ENCODE peak calls at places on chromosomes 7 and 10, in six cellular contexts. W is left colon; M is GM23338; Y is cardiac muscle cell; B is T-helper 17 cell; A is activated CD4-positive, alpha-beta T cell treated with anti-CD3 and anti-CD28 coated beads for 4 hours. L is an unnamed sample.
A peak's percentile ranks its signal among the peaks of the same experiment; 100 is the strongest.

GRCh38 chr10:35409808-35410207 is 73.5 kb downstream of the CCNY start:
- DNase-seq in B (no peak), A (no peak), Y (no peak), W (no peak), M (no peak), L (no peak)

GRCh38 chr10:43203491-43204393 is 63.1 kb downstream of the RASGEF1A start:
- DNase-seq in W (peak; percentile 41), A (no peak), B (no peak), M (peak; percentile 77), Y (peak; percentile 19), L (peak; percentile 30)

GRCh38 chr10:43294241-43294658 is 27.4 kb upstream of the RASGEF1A start:
- DNase-seq in W (no peak), A (peak; percentile 27), M (no peak), B (peak; percentile 26), Y (no peak), L (no peak)

GRCh38 chr10:128322106-128322505 is 195.9 kb upstream of the MKI67 start:
- DNase-seq in B (no peak), A (no peak), Y (no peak), M (no peak), W (no peak), L (no peak)

GRCh38 chr7:44259547-44260457 is 59.0 kb downstream of the YKT6 start:
- DNase-seq in A (no peak), Y (no peak), M (no peak), W (peak; percentile 31), B (no peak), L (peak; percentile 84)

GRCh38 chr7:84490661-84491060 is 296.1 kb upstream of the SEMA3A start:
- DNase-seq in A (no peak), B (no peak), M (peak; percentile 22), W (no peak), Y (no peak), L (no peak)

GRCh38 chr10:63497321-63497720 is 23.9 kb upstream of the REEP3 start:
- DNase-seq in B (no peak), W (no peak), Y (no peak), M (no peak), A (no peak), L (no peak)

GRCh38 chr10:76051007-76051936 is 619.8 kb downstream of the LRMDA start:
- DNase-seq in M (peak; percentile 6), B (no peak), A (no peak), Y (peak; percentile 89), W (peak; percentile 34), L (no peak)

GRCh38 chr10:88092975-88093374 is 229.6 kb downstream of the PTEN start:
- DNase-seq in A (peak; percentile 9), Y (peak; percentile 86), B (no peak), M (no peak), W (no peak), L (peak; percentile 56)

GRCh38 chr7:37284805-37285211 is 163.9 kb downstream of the ELMO1 start:
- DNase-seq in A (peak; percentile 44), B (no peak), Y (peak; percentile 69), W (no peak), M (peak; percentile 78), L (peak; percentile 17)

GRCh38 chr10:78543749-78544446 is 510.2 kb downstream of the RPS24 start:
- DNase-seq in A (no peak), B (no peak), M (no peak), W (peak; percentile 58), Y (peak; percentile 66), L (no peak)

GRCh38 chr10:34933676-34934075 is 118.6 kb upstream of the PARD3 start:
- DNase-seq in B (no peak), A (no peak), M (peak; percentile 68), W (peak; percentile 43), Y (peak; percentile 20), L (peak; percentile 16)

GRCh38 chr7:76261935-76262334 is 40.5 kb upstream of the HSPB1 start:
- DNase-seq in A (no peak), M (peak; percentile 46), W (no peak), B (no peak), Y (no peak), L (no peak)

GRCh38 chr7:617614-618538 is 98.2 kb upstream of the PDGFA start:
- DNase-seq in M (no peak), Y (no peak), B (no peak), A (no peak), W (peak; percentile 74), L (no peak)

GRCh38 chr7:23022258-23022745 is 8.4 kb upstream of the HYCC1 start:
- DNase-seq in W (no peak), Y (no peak), M (no peak), A (no peak), B (no peak), L (no peak)

GRCh38 chr7:137574836-137575235 is 231.3 kb upstream of the PTN start:
- DNase-seq in B (no peak), Y (no peak), W (no peak), A (no peak), M (no peak), L (no peak)